ENCODE peak calls at places on chromosomes 3 and 15, in seven cellular contexts. M is CD4-positive, alpha-beta T cell; G is suprapubic skin; E is left lung; I is tibial artery; B is CD8-positive, alpha-beta T cell; D is cardiac muscle cell. H is an unnamed sample.
A peak's percentile ranks its signal among the peaks of the same experiment; 100 is the strongest.

GRCh38 chr15:100849021-100849831 is 30.4 kb upstream of the ALDH1A3 start:
- DNase-seq in G (no peak), I (no peak), M (peak; percentile 26), E (peak; percentile 47), B (peak; percentile 77), D (peak; percentile 44), H (peak; percentile 79)

GRCh38 chr15:89836255-89837133 is 21.8 kb upstream of the ANPEP start:
- DNase-seq in E (no peak), B (no peak), G (no peak), I (peak; percentile 39), D (peak; percentile 97), M (no peak), H (no peak)

GRCh38 chr15:87564666-87565065 is 691.9 kb downstream of the NTRK3 start:
- DNase-seq in B (no peak), G (no peak), D (no peak), M (no peak), I (no peak), E (no peak), H (no peak)

GRCh38 chr3:143686638-143687197 is 161.6 kb downstream of the SLC9A9 start:
- DNase-seq in I (no peak), B (no peak), E (no peak), G (no peak), D (no peak), M (no peak), H (no peak)

GRCh38 chr3:158451405-158452045 is 119.5 kb upstream of the MLF1 start:
- DNase-seq in M (no peak), D (no peak), G (no peak), E (no peak), I (no peak), B (no peak), H (no peak)

GRCh38 chr3:119184808-119185690 is 11.7 kb downstream of the UPK1B start:
- DNase-seq in B (no peak), E (no peak), G (no peak), I (no peak), D (peak; percentile 65), M (no peak), H (no peak)

GRCh38 chr3:37321260-37321852 is 147.0 kb upstream of the LRRFIP2 start:
- DNase-seq in D (peak; percentile 19), M (no peak), G (no peak), I (no peak), E (no peak), B (no peak), H (no peak)

GRCh38 chr3:71893702-71894479 is 108.9 kb upstream of the PROK2 start:
- DNase-seq in E (no peak), B (no peak), D (no peak), G (no peak), M (no peak), I (no peak), H (no peak)

GRCh38 chr3:69282191-69282590 is 103.7 kb downstream of the FRMD4B start:
- DNase-seq in D (no peak), M (no peak), I (no peak), E (no peak), B (peak; percentile 58), G (no peak), H (no peak)

GRCh38 chr3:175179055-175179454 is 319.9 kb downstream of the NAALADL2 start:
- DNase-seq in E (no peak), I (no peak), D (no peak), B (no peak), G (no peak), M (no peak), H (no peak)

GRCh38 chr3:120567370-120568197 is 28.6 kb upstream of the NDUFB4 start:
- DNase-seq in E (no peak), G (no peak), D (peak; percentile 72), I (no peak), B (no peak), M (no peak), H (no peak)

GRCh38 chr3:18079062-18079461 is 336.6 kb upstream of the TBC1D5 start:
- DNase-seq in M (no peak), B (no peak), I (no peak), G (no peak), D (no peak), E (no peak), H (no peak)

GRCh38 chr3:12393894-12394293 is 90.4 kb upstream of the TSEN2 start:
- DNase-seq in D (peak; percentile 97), G (no peak), I (no peak), B (no peak), E (no peak), M (no peak), H (no peak)

GRCh38 chr3:27712136-27713065 is 9.7 kb downstream of the EOMES start:
- DNase-seq in E (peak; percentile 78), M (peak; percentile 69), G (no peak), I (peak; percentile 75), B (peak; percentile 89), D (peak; percentile 87), H (no peak)

GRCh38 chr15:45884289-45884688 is 249.5 kb downstream of the SQOR start:
- DNase-seq in E (no peak), I (no peak), G (no peak), D (no peak), M (no peak), B (no peak), H (no peak)

GRCh38 chr3:152574461-152575079 is 260.4 kb upstream of the P2RY1 start:
- DNase-seq in G (no peak), B (no peak), M (peak; percentile 11), I (peak; percentile 66), E (no peak), D (peak; percentile 84), H (no peak)

GRCh38 chr3:43863966-43864933 is 173.5 kb downstream of the ABHD5 start:
- DNase-seq in B (peak; percentile 35), G (no peak), E (no peak), D (no peak), M (no peak), I (no peak), H (no peak)

GRCh38 chr15:59892995-59893394 is 111.1 kb upstream of the FOXB1 start:
- DNase-seq in D (peak; percentile 37), G (no peak), B (no peak), M (no peak), I (no peak), E (no peak), H (no peak)

GRCh38 chr15:77731067-77731466 is 98.4 kb upstream of the LINGO1 start:
- DNase-seq in I (no peak), G (no peak), B (no peak), D (no peak), M (no peak), E (no peak), H (no peak)

DNA sequence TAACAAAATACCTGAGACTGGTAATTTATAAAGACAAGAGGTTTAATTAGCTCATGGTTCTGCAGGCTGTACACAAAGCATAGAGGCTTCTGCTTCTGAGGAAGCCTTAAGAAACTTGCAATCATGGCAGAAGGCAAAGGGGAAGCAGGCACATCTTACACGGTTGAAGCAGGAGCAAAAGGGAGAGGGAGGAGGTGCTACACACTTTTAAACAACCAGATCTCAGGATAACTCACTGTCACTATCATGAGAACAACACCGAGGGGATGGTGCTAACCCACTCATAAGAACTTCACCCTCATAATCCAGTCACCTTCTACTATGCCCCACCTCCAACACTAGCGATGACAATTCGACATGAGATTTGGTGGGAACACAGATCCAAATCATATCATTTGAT is 54.4 kb downstream of the ATP8B4 start:
- DNase-seq in I (no peak), B (no peak), D (no peak), E (no peak), M (no peak), G (no peak), H (no peak)
- H3K27ac ChIP-seq in I (no peak overlapping the region), B (no peak overlapping the region), D (no peak overlapping the region), E (no peak overlapping the region), M (no peak overlapping the region), G (no peak overlapping the region), H (no peak overlapping the region)

GRCh38 chr15:91127236-91127914 is 27.3 kb downstream of the SV2B start:
- DNase-seq in D (no peak), G (no peak), M (no peak), I (no peak), B (no peak), E (no peak), H (no peak)

GRCh38 chr15:91128028-91128427 is 28.0 kb downstream of the SV2B start:
- DNase-seq in G (no peak), B (no peak), E (no peak), D (no peak), M (no peak), I (no peak), H (no peak)

GRCh38 chr15:91124155-91124554 is 24.1 kb downstream of the SV2B start:
- DNase-seq in I (no peak), G (no peak), M (no peak), E (no peak), B (no peak), D (no peak), H (no peak)

GRCh38 chr15:91125162-91125561 is 25.1 kb downstream of the SV2B start:
- DNase-seq in E (no peak), B (no peak), G (no peak), D (no peak), I (no peak), M (no peak), H (no peak)

GRCh38 chr15:91126080-91126479 is 26.0 kb downstream of the SV2B start:
- DNase-seq in M (no peak), B (no peak), E (no peak), G (no peak), I (no peak), D (no peak), H (no peak)
- H3K27me3 ChIP-seq in M (peaks cover 31% of the 10 kb centered on the region), B (no peaks in the 10 kb centered on the region), E (peaks cover 57% of the 10 kb centered on the region), G (peaks cover 9% of the 10 kb centered on the region), I (peaks cover 14% of the 10 kb centered on the region), D (no peaks in the 10 kb centered on the region), H (peaks cover 14% of the 10 kb centered on the region)

GRCh38 chr3:138960417-138960852 is 13.4 kb downstream of the FOXL2NB start:
- DNase-seq in G (no peak), I (no peak), D (no peak), E (no peak), M (no peak), B (no peak), H (no peak)

GRCh38 chr3:138963161-138963560 is 16.1 kb downstream of the FOXL2NB start:
- DNase-seq in M (no peak), D (no peak), G (no peak), E (no peak), B (no peak), I (no peak), H (no peak)

GRCh38 chr3:138964923-138965322 is 17.9 kb downstream of the FOXL2NB start:
- DNase-seq in B (no peak), G (no peak), M (no peak), E (no peak), I (no peak), D (no peak), H (no peak)

GRCh38 chr3:138964264-138964663 is 17.2 kb downstream of the FOXL2NB start:
- DNase-seq in D (no peak), M (no peak), B (no peak), I (no peak), E (no peak), G (no peak), H (no peak)
- H3K27ac ChIP-seq in D (no peak overlapping the region), M (no peak overlapping the region), B (no peak overlapping the region), I (no peak overlapping the region), E (no peak overlapping the region), G (no peak overlapping the region), H (no peak overlapping the region)

DNA sequence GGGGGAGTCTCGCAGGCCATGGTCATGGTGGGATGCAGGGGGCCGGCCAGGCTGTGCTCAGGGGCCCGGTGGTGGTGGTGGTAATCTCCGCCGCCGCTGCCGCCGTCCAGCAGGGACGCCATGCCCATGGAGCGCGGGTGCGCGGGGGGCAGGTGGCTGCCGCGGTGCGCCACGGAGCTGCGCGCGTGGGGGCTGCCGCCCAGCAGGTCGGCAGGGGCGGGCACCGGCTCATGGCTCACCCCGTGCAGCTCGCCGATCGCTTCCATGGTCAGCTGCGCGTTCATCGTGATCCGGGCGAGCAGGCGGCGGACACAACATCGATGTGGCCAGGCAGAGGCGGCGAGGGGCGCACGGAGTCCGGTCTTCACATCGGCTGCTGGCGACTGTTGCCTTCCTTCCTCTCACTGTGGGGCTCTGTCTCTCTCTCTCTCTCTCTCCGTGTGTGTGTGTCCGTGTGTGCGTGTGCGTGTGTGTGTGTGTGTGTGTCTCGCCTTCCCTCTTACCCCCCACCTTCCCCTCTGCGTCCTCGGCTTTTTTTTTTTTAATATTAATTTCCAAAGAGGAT is 453 bp downstream of the ONECUT1 start:
- DNase-seq in E (no peak), M (no peak), D (peak; percentile 36), G (peak; percentile 52), I (no peak), B (no peak), H (no peak)
- H3K27me3 ChIP-seq in E (peaks cover 100% of the 10 kb centered on the region), M (peaks cover 89% of the 10 kb centered on the region), D (peaks cover 99% of the 10 kb centered on the region), G (peaks cover 99% of the 10 kb centered on the region), I (peaks cover 68% of the 10 kb centered on the region), B (peaks cover 34% of the 10 kb centered on the region), H (peaks cover 97% of the 10 kb centered on the region)